ENCODE peak calls at places on chromosomes 11 and 22, in five cellular contexts. K, L, F, G and J are unnamed samples.

GRCh38 chr22:37425800-37426531 is 1.3 kb downstream of the ELFN2 start:
- DNase-seq in K (no peak), L (no peak), G (peak), F (peak), J (no peak)

GRCh38 chr11:65112551-65113360 is 1.1 kb downstream of the TM7SF2 start:
- DNase-seq in F (peak), L (peak), G (peak), K (no peak), J (peak)

GRCh38 chr22:40385041-40385782 is 14.8 kb downstream of the SGSM3 start:
- DNase-seq in K (no peak), L (no peak), G (no peak), F (no peak), J (no peak)

GRCh38 chr22:40544758-40545157 is 91.8 kb downstream of the MRTFA start:
- DNase-seq in F (no peak), L (no peak), G (no peak), K (no peak), J (no peak)

GRCh38 chr11:123174196-123175183 is 20.6 kb downstream of the CLMP start:
- DNase-seq in F (no peak), K (peak), G (no peak), L (peak), J (no peak)

GRCh38 chr11:28887681-28888080 is 779.5 kb downstream of the METTL15 start:
- DNase-seq in F (peak), L (no peak), G (no peak), K (no peak), J (no peak)

GRCh38 chr11:111019931-111020381 is 225.6 kb upstream of the POU2AF2 start:
- DNase-seq in K (no peak), L (no peak), G (no peak), F (no peak), J (no peak)

GRCh38 chr11:116357769-116358544 is 414.8 kb downstream of the BUD13 start:
- DNase-seq in L (no peak), F (peak), G (peak), K (no peak), J (no peak)

GRCh38 chr22:48957311-48957986 is 870.2 kb downstream of the BRD1 start:
- DNase-seq in K (no peak), L (peak), F (no peak), G (no peak), J (no peak)

GRCh38 chr11:66326261-66327111 is 9.6 kb upstream of the CD248 start:
- DNase-seq in G (peak), F (no peak), K (no peak), L (no peak), J (peak)

GRCh38 chr11:67584205-67584880 is 731 bp downstream of the GSTP1 start:
- DNase-seq in L (peak), G (peak), F (peak), K (no peak), J (peak)

GRCh38 chr11:103464420-103464819 is 355.2 kb downstream of the DYNC2H1 start:
- DNase-seq in L (no peak), K (no peak), F (no peak), G (no peak), J (no peak)

GRCh38 chr11:75768112-75768908 is at the start of gene DGAT2:
- DNase-seq in L (peak), K (peak), G (peak), F (peak), J (peak)

GRCh38 chr11:38060930-38061329 is 1462.9 kb upstream of the RAG2 start:
- DNase-seq in G (no peak), K (peak), F (peak), L (no peak), J (no peak)

GRCh38 chr11:43341159-43341558 is 17.6 kb upstream of the TTC17 start:
- DNase-seq in F (no peak), G (no peak), L (no peak), K (no peak), J (no peak)

GRCh38 chr11:128776088-128776433 is 82.2 kb downstream of the FLI1 start:
- DNase-seq in F (no peak), L (no peak), G (no peak), K (no peak), J (no peak)

GRCh38 chr11:123132881-123133280 is 62.2 kb downstream of the CLMP start:
- DNase-seq in K (no peak), L (no peak), F (no peak), G (no peak), J (no peak)

GRCh38 chr11:10933455-10934292 is 75.8 kb upstream of the ZBED5 start:
- DNase-seq in K (peak), L (peak), G (peak), F (peak), J (peak)

GRCh38 chr11:127800989-127801688 is 786.2 kb downstream of the ETS1 start:
- DNase-seq in F (no peak), L (no peak), G (no peak), K (no peak), J (no peak)

GRCh38 chr11:67266424-67267187 is at the start of gene GRK2:
- DNase-seq in G (peak), F (no peak), K (no peak), L (peak), J (peak)

GRCh38 chr22:49004484-49005399 is 822.9 kb downstream of the BRD1 start:
- DNase-seq in L (peak), G (no peak), K (no peak), F (no peak), J (peak)

GRCh38 chr11:34243620-34244493 is 114.0 kb downstream of the ABTB2 start:
- DNase-seq in F (no peak), G (peak), L (peak), K (peak), J (no peak)

GRCh38 chr22:36297568-36297967 is 44.6 kb downstream of the APOL1 start:
- DNase-seq in L (no peak), G (no peak), F (no peak), K (no peak), J (no peak)

GRCh38 chr22:38700271-38700788 is 413 bp downstream of the JOSD1 start:
- DNase-seq in K (no peak), F (no peak), G (peak), L (peak), J (peak)

GRCh38 chr22:22098457-22099193 is 116.0 kb upstream of the TOP3B start:
- DNase-seq in L (no peak), G (no peak), F (no peak), K (no peak), J (no peak)

GRCh38 chr22:24087071-24087795 is 76.1 kb downstream of the CABIN1 start:
- DNase-seq in L (no peak), F (no peak), G (no peak), K (no peak), J (no peak)

GRCh38 chr11:67310246-67311050 is 7.1 kb downstream of the SSH3 start:
- DNase-seq in G (no peak), K (no peak), F (no peak), L (peak), J (no peak)

GRCh38 chr22:23815781-23816551 is 22.8 kb downstream of the DERL3 start:
- DNase-seq in K (no peak), L (no peak), G (no peak), F (no peak), J (peak)

GRCh38 chr22:21626735-21627469 is 2.9 kb downstream of the YDJC start:
- DNase-seq in L (no peak), K (no peak), F (no peak), G (no peak), J (no peak)

GRCh38 chr11:16097543-16097942 is 258.8 kb downstream of the SOX6 start:
- DNase-seq in F (no peak), K (no peak), L (no peak), G (no peak), J (no peak)

GRCh38 chr11:17839973-17840611 is 105.5 kb downstream of the KCNC1 start:
- DNase-seq in G (peak), F (no peak), K (no peak), L (no peak), J (no peak)

GRCh38 chr11:115580927-115581680 is 76.9 kb upstream of the CADM1 start:
- DNase-seq in L (peak), K (no peak), G (no peak), F (no peak), J (peak)

GRCh38 chr11:124776865-124777645 is 15.0 kb upstream of the ESAM start:
- DNase-seq in L (no peak), K (no peak), G (no peak), F (no peak), J (no peak)

DNA sequence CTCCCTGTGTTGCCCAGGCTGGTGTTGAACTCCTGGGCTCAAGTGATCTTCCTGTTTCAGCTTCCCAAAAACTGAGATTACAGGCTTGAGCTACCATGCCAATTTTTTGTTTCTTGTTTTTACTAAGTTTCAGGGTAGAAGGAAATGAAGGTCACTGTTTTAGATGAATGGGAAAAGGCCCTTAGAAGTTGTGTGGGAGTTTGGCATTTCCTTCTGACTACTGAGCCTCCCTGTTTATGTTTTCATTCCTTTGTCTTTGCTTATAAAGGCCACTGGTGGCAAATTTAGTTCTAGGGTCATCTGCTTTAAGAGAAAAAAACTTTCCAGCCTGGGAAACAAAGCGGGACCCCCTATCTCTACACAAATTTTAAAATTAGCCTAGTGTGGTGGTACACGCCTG is 22.1 kb downstream of the SRPRA start:
- DNase-seq in L (no peak), K (peak), G (no peak), F (peak), J (no peak)
- H3K4me3 ChIP-seq in L (no peak), K (no peak), G (no peak), F (no peak), J (no peak)

GRCh38 chr22:45320326-45320976 is 10.7 kb downstream of the FAM118A start:
- DNase-seq in L (no peak), F (no peak), G (no peak), K (no peak), J (no peak)
- H3K27ac ChIP-seq in L (peak), F (no peak), G (no peak), K (no peak), J (peak)

GRCh38 chr11:47510231-47510630 is 42.7 kb downstream of the CELF1 start:
- DNase-seq in K (peak), L (no peak), G (no peak), F (no peak), J (no peak)

GRCh38 chr11:47512701-47513100 is 40.2 kb downstream of the CELF1 start:
- DNase-seq in K (no peak), L (no peak), F (no peak), G (no peak), J (no peak)

GRCh38 chr11:47514825-47515647 is 37.9 kb downstream of the CELF1 start:
- DNase-seq in L (no peak), G (no peak), K (peak), F (peak), J (no peak)

GRCh38 chr11:47508595-47509555 is 44.1 kb downstream of the CELF1 start:
- DNase-seq in F (no peak), G (peak), K (no peak), L (peak), J (no peak)

GRCh38 chr11:47511927-47512326 is 41.0 kb downstream of the CELF1 start:
- DNase-seq in G (no peak), K (no peak), L (no peak), F (no peak), J (no peak)
- H3K4me3 ChIP-seq in G (no peak), K (no peak), L (no peak), F (no peak), J (no peak)

GRCh38 chr11:73838443-73839122 is 38.1 kb downstream of the COA4 start:
- DNase-seq in L (no peak), G (no peak), F (no peak), K (peak), J (no peak)

DNA sequence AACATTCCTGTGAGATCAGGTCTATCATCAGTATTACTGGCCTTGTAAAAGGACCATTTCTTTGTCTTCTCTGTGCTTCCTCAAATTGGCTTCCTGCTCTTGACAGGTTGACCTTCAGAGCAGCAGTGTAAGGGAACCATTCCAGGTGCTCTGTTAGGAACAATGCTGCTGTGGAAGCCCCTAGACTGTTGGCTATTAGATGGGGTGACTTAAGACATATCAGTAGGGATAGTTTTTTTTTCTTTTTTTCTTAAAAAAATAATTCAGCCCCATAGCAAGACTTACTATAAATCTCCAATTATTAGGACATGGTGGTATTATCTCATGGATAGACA is 37.6 kb downstream of the COA4 start:
- DNase-seq in K (no peak), G (no peak), L (no peak), F (no peak), J (no peak)
- H3K27ac ChIP-seq in K (no peak), G (no peak), L (no peak), F (no peak), J (no peak)